ENCODE peak calls at places on chromosomes 16 and 17, in eight cellular contexts. One of them, this sample, is unnamed.

GRCh38 chr17:78343099-78343432 is 16.8 kb downstream of the SOCS3 start:
- DNase-seq in Right ventricle myocardium superior: peak
- DNase-seq in NCI-H1048: no peak
- DNase-seq in GM23248: peak
- DNase-seq in H9: peak
- DNase-seq in activated CD8-positive, alpha-beta memory T cell treated with anti-CD3 and anti-CD28 coated beads, Interleukin-2, amount 10 ng/mL, durations not matched to agents 7 days and 5 days: no peak
- DNase-seq in COR-L47: no peak
- DNase-seq in choroid plexus epithelial cell: peak
- DNase-seq in this sample: peak

GRCh38 chr17:73644145-73645049 is at the start of gene SDK2:
- DNase-seq in Right ventricle myocardium superior: no peak
- DNase-seq in NCI-H1048: no peak
- DNase-seq in GM23248: peak
- DNase-seq in H9: no peak
- DNase-seq in activated CD8-positive, alpha-beta memory T cell treated with anti-CD3 and anti-CD28 coated beads, Interleukin-2, amount 10 ng/mL, durations not matched to agents 7 days and 5 days: no peak
- DNase-seq in COR-L47: peak
- DNase-seq in choroid plexus epithelial cell: no peak
- DNase-seq in this sample: peak

GRCh38 chr17:45091778-45092425 is 30.8 kb downstream of the NMT1 start:
- DNase-seq in Right ventricle myocardium superior: no peak
- DNase-seq in NCI-H1048: no peak
- DNase-seq in GM23248: peak
- DNase-seq in H9: no peak
- DNase-seq in activated CD8-positive, alpha-beta memory T cell treated with anti-CD3 and anti-CD28 coated beads, Interleukin-2, amount 10 ng/mL, durations not matched to agents 7 days and 5 days: no peak
- DNase-seq in COR-L47: no peak
- DNase-seq in choroid plexus epithelial cell: peak
- DNase-seq in this sample: no peak

GRCh38 chr17:1059131-1059795 is 62.3 kb downstream of the TIMM22 start:
- DNase-seq in Right ventricle myocardium superior: peak
- DNase-seq in NCI-H1048: no peak
- DNase-seq in GM23248: no peak
- DNase-seq in H9: no peak
- DNase-seq in activated CD8-positive, alpha-beta memory T cell treated with anti-CD3 and anti-CD28 coated beads, Interleukin-2, amount 10 ng/mL, durations not matched to agents 7 days and 5 days: no peak
- DNase-seq in COR-L47: no peak
- DNase-seq in choroid plexus epithelial cell: no peak
- DNase-seq in this sample: no peak

GRCh38 chr16:20348365-20349185 is 3.9 kb downstream of the UMOD start:
- DNase-seq in Right ventricle myocardium superior: no peak
- DNase-seq in NCI-H1048: no peak
- DNase-seq in GM23248: no peak
- DNase-seq in H9: peak
- DNase-seq in activated CD8-positive, alpha-beta memory T cell treated with anti-CD3 and anti-CD28 coated beads, Interleukin-2, amount 10 ng/mL, durations not matched to agents 7 days and 5 days: no peak
- DNase-seq in COR-L47: no peak
- DNase-seq in choroid plexus epithelial cell: no peak
- DNase-seq in this sample: peak

GRCh38 chr17:73430848-73431247 is 119.0 kb upstream of the CDC42EP4 start:
- DNase-seq in Right ventricle myocardium superior: peak
- DNase-seq in NCI-H1048: no peak
- DNase-seq in GM23248: peak
- DNase-seq in H9: peak
- DNase-seq in activated CD8-positive, alpha-beta memory T cell treated with anti-CD3 and anti-CD28 coated beads, Interleukin-2, amount 10 ng/mL, durations not matched to agents 7 days and 5 days: peak
- DNase-seq in COR-L47: peak
- DNase-seq in choroid plexus epithelial cell: peak
- DNase-seq in this sample: no peak

GRCh38 chr17:4509402-4509801 is 10.7 kb downstream of the SPNS2 start:
- DNase-seq in Right ventricle myocardium superior: no peak
- DNase-seq in NCI-H1048: no peak
- DNase-seq in GM23248: no peak
- DNase-seq in H9: no peak
- DNase-seq in activated CD8-positive, alpha-beta memory T cell treated with anti-CD3 and anti-CD28 coated beads, Interleukin-2, amount 10 ng/mL, durations not matched to agents 7 days and 5 days: peak
- DNase-seq in COR-L47: no peak
- DNase-seq in choroid plexus epithelial cell: peak
- DNase-seq in this sample: no peak

GRCh38 chr17:56570199-56570598 is 23.3 kb upstream of the NOG start:
- DNase-seq in Right ventricle myocardium superior: no peak
- DNase-seq in NCI-H1048: no peak
- DNase-seq in GM23248: peak
- DNase-seq in H9: no peak
- DNase-seq in activated CD8-positive, alpha-beta memory T cell treated with anti-CD3 and anti-CD28 coated beads, Interleukin-2, amount 10 ng/mL, durations not matched to agents 7 days and 5 days: no peak
- DNase-seq in COR-L47: no peak
- DNase-seq in choroid plexus epithelial cell: no peak
- DNase-seq in this sample: no peak

GRCh38 chr16:53220585-53220984 is 165.8 kb downstream of the CHD9 start:
- DNase-seq in Right ventricle myocardium superior: no peak
- DNase-seq in NCI-H1048: no peak
- DNase-seq in GM23248: peak
- DNase-seq in H9: no peak
- DNase-seq in activated CD8-positive, alpha-beta memory T cell treated with anti-CD3 and anti-CD28 coated beads, Interleukin-2, amount 10 ng/mL, durations not matched to agents 7 days and 5 days: no peak
- DNase-seq in COR-L47: no peak
- DNase-seq in choroid plexus epithelial cell: peak
- DNase-seq in this sample: peak

GRCh38 chr17:72977768-72978417 is 114.6 kb downstream of the SLC39A11 start:
- DNase-seq in Right ventricle myocardium superior: no peak
- DNase-seq in NCI-H1048: no peak
- DNase-seq in GM23248: peak
- DNase-seq in H9: no peak
- DNase-seq in activated CD8-positive, alpha-beta memory T cell treated with anti-CD3 and anti-CD28 coated beads, Interleukin-2, amount 10 ng/mL, durations not matched to agents 7 days and 5 days: no peak
- DNase-seq in COR-L47: no peak
- DNase-seq in choroid plexus epithelial cell: peak
- DNase-seq in this sample: no peak

GRCh38 chr16:1953734-1954133 is 755 bp downstream of the RPL3L start:
- DNase-seq in Right ventricle myocardium superior: peak
- DNase-seq in NCI-H1048: no peak
- DNase-seq in GM23248: no peak
- DNase-seq in H9: no peak
- DNase-seq in activated CD8-positive, alpha-beta memory T cell treated with anti-CD3 and anti-CD28 coated beads, Interleukin-2, amount 10 ng/mL, durations not matched to agents 7 days and 5 days: no peak
- DNase-seq in COR-L47: no peak
- DNase-seq in choroid plexus epithelial cell: no peak
- DNase-seq in this sample: no peak

GRCh38 chr17:82909322-82909904 is 69.6 kb upstream of the ZNF750 start:
- DNase-seq in Right ventricle myocardium superior: peak
- DNase-seq in NCI-H1048: no peak
- DNase-seq in GM23248: no peak
- DNase-seq in H9: no peak
- DNase-seq in activated CD8-positive, alpha-beta memory T cell treated with anti-CD3 and anti-CD28 coated beads, Interleukin-2, amount 10 ng/mL, durations not matched to agents 7 days and 5 days: no peak
- DNase-seq in COR-L47: no peak
- DNase-seq in choroid plexus epithelial cell: no peak
- DNase-seq in this sample: no peak

GRCh38 chr16:2817496-2818277 is 650 bp downstream of the PRSS21 start:
- DNase-seq in Right ventricle myocardium superior: peak
- DNase-seq in NCI-H1048: no peak
- DNase-seq in GM23248: no peak
- DNase-seq in H9: no peak
- DNase-seq in activated CD8-positive, alpha-beta memory T cell treated with anti-CD3 and anti-CD28 coated beads, Interleukin-2, amount 10 ng/mL, durations not matched to agents 7 days and 5 days: no peak
- DNase-seq in COR-L47: no peak
- DNase-seq in choroid plexus epithelial cell: no peak
- DNase-seq in this sample: peak

GRCh38 chr16:87025681-87026080 is 291.5 kb downstream of the C16orf95 start:
- DNase-seq in Right ventricle myocardium superior: no peak
- DNase-seq in NCI-H1048: no peak
- DNase-seq in GM23248: no peak
- DNase-seq in H9: no peak
- DNase-seq in activated CD8-positive, alpha-beta memory T cell treated with anti-CD3 and anti-CD28 coated beads, Interleukin-2, amount 10 ng/mL, durations not matched to agents 7 days and 5 days: no peak
- DNase-seq in COR-L47: no peak
- DNase-seq in choroid plexus epithelial cell: no peak
- DNase-seq in this sample: no peak

GRCh38 chr17:29838961-29839360 is 91.1 kb downstream of the SSH2 start:
- DNase-seq in Right ventricle myocardium superior: no peak
- DNase-seq in NCI-H1048: no peak
- DNase-seq in GM23248: peak
- DNase-seq in H9: peak
- DNase-seq in activated CD8-positive, alpha-beta memory T cell treated with anti-CD3 and anti-CD28 coated beads, Interleukin-2, amount 10 ng/mL, durations not matched to agents 7 days and 5 days: no peak
- DNase-seq in COR-L47: no peak
- DNase-seq in choroid plexus epithelial cell: peak
- DNase-seq in this sample: peak

GRCh38 chr17:33523577-33523981 is 230.5 kb upstream of the ASIC2 start:
- DNase-seq in Right ventricle myocardium superior: no peak
- DNase-seq in NCI-H1048: no peak
- DNase-seq in GM23248: peak
- DNase-seq in H9: no peak
- DNase-seq in activated CD8-positive, alpha-beta memory T cell treated with anti-CD3 and anti-CD28 coated beads, Interleukin-2, amount 10 ng/mL, durations not matched to agents 7 days and 5 days: no peak
- DNase-seq in COR-L47: no peak
- DNase-seq in choroid plexus epithelial cell: peak
- DNase-seq in this sample: no peak

GRCh38 chr16:74190292-74190691 is 106.3 kb upstream of the PSMD7 start:
- DNase-seq in Right ventricle myocardium superior: no peak
- DNase-seq in NCI-H1048: no peak
- DNase-seq in GM23248: no peak
- DNase-seq in H9: no peak
- DNase-seq in activated CD8-positive, alpha-beta memory T cell treated with anti-CD3 and anti-CD28 coated beads, Interleukin-2, amount 10 ng/mL, durations not matched to agents 7 days and 5 days: no peak
- DNase-seq in COR-L47: no peak
- DNase-seq in choroid plexus epithelial cell: no peak
- DNase-seq in this sample: no peak

GRCh38 chr17:78805301-78805700 is 23.2 kb upstream of the CYTH1 start:
- DNase-seq in Right ventricle myocardium superior: peak
- DNase-seq in NCI-H1048: no peak
- DNase-seq in GM23248: no peak
- DNase-seq in H9: no peak
- DNase-seq in activated CD8-positive, alpha-beta memory T cell treated with anti-CD3 and anti-CD28 coated beads, Interleukin-2, amount 10 ng/mL, durations not matched to agents 7 days and 5 days: peak
- DNase-seq in COR-L47: no peak
- DNase-seq in choroid plexus epithelial cell: no peak
- DNase-seq in this sample: no peak

GRCh38 chr17:9842057-9842758 is 16.5 kb downstream of the GLP2R start:
- DNase-seq in Right ventricle myocardium superior: peak
- DNase-seq in NCI-H1048: no peak
- DNase-seq in GM23248: peak
- DNase-seq in H9: peak
- DNase-seq in activated CD8-positive, alpha-beta memory T cell treated with anti-CD3 and anti-CD28 coated beads, Interleukin-2, amount 10 ng/mL, durations not matched to agents 7 days and 5 days: no peak
- DNase-seq in COR-L47: no peak
- DNase-seq in choroid plexus epithelial cell: peak
- DNase-seq in this sample: no peak

GRCh38 chr17:29588561-29589411 is 662 bp downstream of the GIT1 start:
- DNase-seq in Right ventricle myocardium superior: no peak
- DNase-seq in NCI-H1048: no peak
- DNase-seq in GM23248: peak
- DNase-seq in H9: no peak
- DNase-seq in activated CD8-positive, alpha-beta memory T cell treated with anti-CD3 and anti-CD28 coated beads, Interleukin-2, amount 10 ng/mL, durations not matched to agents 7 days and 5 days: peak
- DNase-seq in COR-L47: peak
- DNase-seq in choroid plexus epithelial cell: peak
- DNase-seq in this sample: peak

GRCh38 chr17:45388604-45389325 is 43.9 kb downstream of the ARHGAP27 start:
- DNase-seq in Right ventricle myocardium superior: no peak
- DNase-seq in NCI-H1048: no peak
- DNase-seq in GM23248: peak
- DNase-seq in H9: no peak
- DNase-seq in activated CD8-positive, alpha-beta memory T cell treated with anti-CD3 and anti-CD28 coated beads, Interleukin-2, amount 10 ng/mL, durations not matched to agents 7 days and 5 days: no peak
- DNase-seq in COR-L47: no peak
- DNase-seq in choroid plexus epithelial cell: no peak
- DNase-seq in this sample: no peak

GRCh38 chr16:65888201-65888600 is 478.3 kb upstream of the CDH5 start:
- DNase-seq in Right ventricle myocardium superior: no peak
- DNase-seq in NCI-H1048: no peak
- DNase-seq in GM23248: no peak
- DNase-seq in H9: no peak
- DNase-seq in activated CD8-positive, alpha-beta memory T cell treated with anti-CD3 and anti-CD28 coated beads, Interleukin-2, amount 10 ng/mL, durations not matched to agents 7 days and 5 days: no peak
- DNase-seq in COR-L47: no peak
- DNase-seq in choroid plexus epithelial cell: no peak
- DNase-seq in this sample: no peak

GRCh38 chr17:75856062-75856681 is 1.0 kb upstream of the WBP2 start:
- DNase-seq in Right ventricle myocardium superior: no peak
- DNase-seq in NCI-H1048: no peak
- DNase-seq in GM23248: peak
- DNase-seq in H9: no peak
- DNase-seq in activated CD8-positive, alpha-beta memory T cell treated with anti-CD3 and anti-CD28 coated beads, Interleukin-2, amount 10 ng/mL, durations not matched to agents 7 days and 5 days: peak
- DNase-seq in COR-L47: no peak
- DNase-seq in choroid plexus epithelial cell: peak
- DNase-seq in this sample: no peak

GRCh38 chr17:76812248-76812647 is 56.0 kb upstream of the MGAT5B start:
- DNase-seq in Right ventricle myocardium superior: no peak
- DNase-seq in NCI-H1048: no peak
- DNase-seq in GM23248: no peak
- DNase-seq in H9: no peak
- DNase-seq in activated CD8-positive, alpha-beta memory T cell treated with anti-CD3 and anti-CD28 coated beads, Interleukin-2, amount 10 ng/mL, durations not matched to agents 7 days and 5 days: no peak
- DNase-seq in COR-L47: no peak
- DNase-seq in choroid plexus epithelial cell: peak
- DNase-seq in this sample: no peak

GRCh38 chr16:401468-402348 is at the start of gene DECR2:
- DNase-seq in Right ventricle myocardium superior: peak
- DNase-seq in NCI-H1048: peak
- DNase-seq in GM23248: peak
- DNase-seq in H9: peak
- DNase-seq in activated CD8-positive, alpha-beta memory T cell treated with anti-CD3 and anti-CD28 coated beads, Interleukin-2, amount 10 ng/mL, durations not matched to agents 7 days and 5 days: peak
- DNase-seq in COR-L47: peak
- DNase-seq in choroid plexus epithelial cell: peak
- DNase-seq in this sample: peak

GRCh38 chr17:76878568-76878967 is 10.4 kb downstream of the MGAT5B start:
- DNase-seq in Right ventricle myocardium superior: no peak
- DNase-seq in NCI-H1048: no peak
- DNase-seq in GM23248: no peak
- DNase-seq in H9: no peak
- DNase-seq in activated CD8-positive, alpha-beta memory T cell treated with anti-CD3 and anti-CD28 coated beads, Interleukin-2, amount 10 ng/mL, durations not matched to agents 7 days and 5 days: no peak
- DNase-seq in COR-L47: no peak
- DNase-seq in choroid plexus epithelial cell: no peak
- DNase-seq in this sample: no peak

This sample was measured in H7.